ENCODE peak calls at places on chromosomes 13 and 19, in six cellular contexts. One of them, this sample, is unnamed.

GRCh38 chr13:106548064-106548696 is 12.7 kb upstream of the EFNB2 start:
- DNase-seq in left lung: no peak
- DNase-seq in activated CD8-positive, alpha-beta memory T cell treated with anti-CD3 and anti-CD28 coated beads for 4 hours: no peak
- DNase-seq in cardiac muscle cell: no peak
- DNase-seq in tibial nerve: no peak
- DNase-seq in activated naive CD8-positive, alpha-beta T cell treated with anti-CD3 and anti-CD28 coated beads, Interleukin-2, amount 50 U/mL, for 16 hours: no peak
- DNase-seq in this sample: no peak

GRCh38 chr19:45558399-45558878 is 26.2 kb downstream of the OPA3 start:
- DNase-seq in left lung: peak
- DNase-seq in activated CD8-positive, alpha-beta memory T cell treated with anti-CD3 and anti-CD28 coated beads for 4 hours: peak
- DNase-seq in cardiac muscle cell: peak
- DNase-seq in tibial nerve: no peak
- DNase-seq in activated naive CD8-positive, alpha-beta T cell treated with anti-CD3 and anti-CD28 coated beads, Interleukin-2, amount 50 U/mL, for 16 hours: peak
- DNase-seq in this sample: peak

GRCh38 chr13:70043685-70044084 is 63.9 kb upstream of the ATXN8OS start:
- DNase-seq in left lung: no peak
- DNase-seq in activated CD8-positive, alpha-beta memory T cell treated with anti-CD3 and anti-CD28 coated beads for 4 hours: no peak
- DNase-seq in cardiac muscle cell: no peak
- DNase-seq in tibial nerve: no peak
- DNase-seq in activated naive CD8-positive, alpha-beta T cell treated with anti-CD3 and anti-CD28 coated beads, Interleukin-2, amount 50 U/mL, for 16 hours: no peak
- DNase-seq in this sample: no peak

GRCh38 chr19:18128044-18128443 is 24.9 kb upstream of the PIK3R2 start:
- DNase-seq in left lung: no peak
- DNase-seq in activated CD8-positive, alpha-beta memory T cell treated with anti-CD3 and anti-CD28 coated beads for 4 hours: no peak
- DNase-seq in cardiac muscle cell: no peak
- DNase-seq in tibial nerve: no peak
- DNase-seq in activated naive CD8-positive, alpha-beta T cell treated with anti-CD3 and anti-CD28 coated beads, Interleukin-2, amount 50 U/mL, for 16 hours: no peak
- DNase-seq in this sample: no peak

GRCh38 chr13:97142452-97142851 is 79.7 kb upstream of the MBNL2 start:
- DNase-seq in left lung: no peak
- DNase-seq in activated CD8-positive, alpha-beta memory T cell treated with anti-CD3 and anti-CD28 coated beads for 4 hours: no peak
- DNase-seq in cardiac muscle cell: peak
- DNase-seq in tibial nerve: no peak
- DNase-seq in activated naive CD8-positive, alpha-beta T cell treated with anti-CD3 and anti-CD28 coated beads, Interleukin-2, amount 50 U/mL, for 16 hours: no peak
- DNase-seq in this sample: peak

GRCh38 chr13:105097501-105097900 is 1438.0 kb downstream of the EFNB2 start:
- DNase-seq in left lung: no peak
- DNase-seq in activated CD8-positive, alpha-beta memory T cell treated with anti-CD3 and anti-CD28 coated beads for 4 hours: no peak
- DNase-seq in cardiac muscle cell: no peak
- DNase-seq in tibial nerve: no peak
- DNase-seq in activated naive CD8-positive, alpha-beta T cell treated with anti-CD3 and anti-CD28 coated beads, Interleukin-2, amount 50 U/mL, for 16 hours: no peak
- DNase-seq in this sample: no peak

GRCh38 chr19:18294467-18294864 is 13.0 kb upstream of the JUND start:
- DNase-seq in left lung: peak
- DNase-seq in activated CD8-positive, alpha-beta memory T cell treated with anti-CD3 and anti-CD28 coated beads for 4 hours: peak
- DNase-seq in cardiac muscle cell: no peak
- DNase-seq in tibial nerve: no peak
- DNase-seq in activated naive CD8-positive, alpha-beta T cell treated with anti-CD3 and anti-CD28 coated beads, Interleukin-2, amount 50 U/mL, for 16 hours: peak
- DNase-seq in this sample: no peak

GRCh38 chr13:44932850-44933251 is 56.4 kb downstream of the NUFIP1 start:
- DNase-seq in left lung: no peak
- DNase-seq in activated CD8-positive, alpha-beta memory T cell treated with anti-CD3 and anti-CD28 coated beads for 4 hours: no peak
- DNase-seq in cardiac muscle cell: peak
- DNase-seq in tibial nerve: no peak
- DNase-seq in activated naive CD8-positive, alpha-beta T cell treated with anti-CD3 and anti-CD28 coated beads, Interleukin-2, amount 50 U/mL, for 16 hours: no peak
- DNase-seq in this sample: no peak

GRCh38 chr19:50331187-50332013 is 2.2 kb upstream of the KCNC3 start:
- DNase-seq in left lung: no peak
- DNase-seq in activated CD8-positive, alpha-beta memory T cell treated with anti-CD3 and anti-CD28 coated beads for 4 hours: no peak
- DNase-seq in cardiac muscle cell: no peak
- DNase-seq in tibial nerve: no peak
- DNase-seq in activated naive CD8-positive, alpha-beta T cell treated with anti-CD3 and anti-CD28 coated beads, Interleukin-2, amount 50 U/mL, for 16 hours: no peak
- DNase-seq in this sample: no peak

GRCh38 chr19:34319230-34319585 is 45.8 kb upstream of the GPI start:
- DNase-seq in left lung: no peak
- DNase-seq in activated CD8-positive, alpha-beta memory T cell treated with anti-CD3 and anti-CD28 coated beads for 4 hours: no peak
- DNase-seq in cardiac muscle cell: no peak
- DNase-seq in tibial nerve: no peak
- DNase-seq in activated naive CD8-positive, alpha-beta T cell treated with anti-CD3 and anti-CD28 coated beads, Interleukin-2, amount 50 U/mL, for 16 hours: no peak
- DNase-seq in this sample: no peak

GRCh38 chr19:45340232-45340898 is at the start of gene KLC3:
- DNase-seq in left lung: peak
- DNase-seq in activated CD8-positive, alpha-beta memory T cell treated with anti-CD3 and anti-CD28 coated beads for 4 hours: no peak
- DNase-seq in cardiac muscle cell: no peak
- DNase-seq in tibial nerve: no peak
- DNase-seq in activated naive CD8-positive, alpha-beta T cell treated with anti-CD3 and anti-CD28 coated beads, Interleukin-2, amount 50 U/mL, for 16 hours: no peak
- DNase-seq in this sample: no peak

GRCh38 chr19:39372047-39372802 is 18.7 kb downstream of the PAF1 start:
- DNase-seq in left lung: no peak
- DNase-seq in activated CD8-positive, alpha-beta memory T cell treated with anti-CD3 and anti-CD28 coated beads for 4 hours: no peak
- DNase-seq in cardiac muscle cell: peak
- DNase-seq in tibial nerve: peak
- DNase-seq in activated naive CD8-positive, alpha-beta T cell treated with anti-CD3 and anti-CD28 coated beads, Interleukin-2, amount 50 U/mL, for 16 hours: no peak
- DNase-seq in this sample: peak

GRCh38 chr19:10018219-10018618 is 4.9 kb downstream of the RDH8 start:
- DNase-seq in left lung: no peak
- DNase-seq in activated CD8-positive, alpha-beta memory T cell treated with anti-CD3 and anti-CD28 coated beads for 4 hours: no peak
- DNase-seq in cardiac muscle cell: no peak
- DNase-seq in tibial nerve: no peak
- DNase-seq in activated naive CD8-positive, alpha-beta T cell treated with anti-CD3 and anti-CD28 coated beads, Interleukin-2, amount 50 U/mL, for 16 hours: no peak
- DNase-seq in this sample: no peak

GRCh38 chr13:40668335-40668734 is 1.9 kb upstream of the FOXO1 start:
- DNase-seq in left lung: no peak
- DNase-seq in activated CD8-positive, alpha-beta memory T cell treated with anti-CD3 and anti-CD28 coated beads for 4 hours: peak
- DNase-seq in cardiac muscle cell: peak
- DNase-seq in tibial nerve: peak
- DNase-seq in activated naive CD8-positive, alpha-beta T cell treated with anti-CD3 and anti-CD28 coated beads, Interleukin-2, amount 50 U/mL, for 16 hours: peak
- DNase-seq in this sample: peak

GRCh38 chr19:56162258-56162657 is 13.6 kb upstream of the GALP start:
- DNase-seq in left lung: no peak
- DNase-seq in activated CD8-positive, alpha-beta memory T cell treated with anti-CD3 and anti-CD28 coated beads for 4 hours: no peak
- DNase-seq in cardiac muscle cell: peak
- DNase-seq in tibial nerve: no peak
- DNase-seq in activated naive CD8-positive, alpha-beta T cell treated with anti-CD3 and anti-CD28 coated beads, Interleukin-2, amount 50 U/mL, for 16 hours: no peak
- DNase-seq in this sample: no peak

GRCh38 chr19:49672131-49672919 is 4.7 kb upstream of the PRMT1 start:
- DNase-seq in left lung: peak
- DNase-seq in activated CD8-positive, alpha-beta memory T cell treated with anti-CD3 and anti-CD28 coated beads for 4 hours: peak
- DNase-seq in cardiac muscle cell: peak
- DNase-seq in tibial nerve: peak
- DNase-seq in activated naive CD8-positive, alpha-beta T cell treated with anti-CD3 and anti-CD28 coated beads, Interleukin-2, amount 50 U/mL, for 16 hours: peak
- DNase-seq in this sample: peak

GRCh38 chr19:47186337-47187022 is 44.5 kb downstream of the BBC3 start:
- DNase-seq in left lung: no peak
- DNase-seq in activated CD8-positive, alpha-beta memory T cell treated with anti-CD3 and anti-CD28 coated beads for 4 hours: peak
- DNase-seq in cardiac muscle cell: no peak
- DNase-seq in tibial nerve: no peak
- DNase-seq in activated naive CD8-positive, alpha-beta T cell treated with anti-CD3 and anti-CD28 coated beads, Interleukin-2, amount 50 U/mL, for 16 hours: peak
- DNase-seq in this sample: peak

GRCh38 chr19:16022251-16022650 is 54.0 kb upstream of the TPM4 start:
- DNase-seq in left lung: no peak
- DNase-seq in activated CD8-positive, alpha-beta memory T cell treated with anti-CD3 and anti-CD28 coated beads for 4 hours: no peak
- DNase-seq in cardiac muscle cell: no peak
- DNase-seq in tibial nerve: no peak
- DNase-seq in activated naive CD8-positive, alpha-beta T cell treated with anti-CD3 and anti-CD28 coated beads, Interleukin-2, amount 50 U/mL, for 16 hours: no peak
- DNase-seq in this sample: no peak

GRCh38 chr13:113474179-113474578 is 16.3 kb downstream of the DCUN1D2 start:
- DNase-seq in left lung: no peak
- DNase-seq in activated CD8-positive, alpha-beta memory T cell treated with anti-CD3 and anti-CD28 coated beads for 4 hours: no peak
- DNase-seq in cardiac muscle cell: peak
- DNase-seq in tibial nerve: no peak
- DNase-seq in activated naive CD8-positive, alpha-beta T cell treated with anti-CD3 and anti-CD28 coated beads, Interleukin-2, amount 50 U/mL, for 16 hours: no peak
- DNase-seq in this sample: no peak

GRCh38 chr19:52689804-52690394 is 44.9 kb downstream of the ZNF611 start:
- DNase-seq in left lung: peak
- DNase-seq in activated CD8-positive, alpha-beta memory T cell treated with anti-CD3 and anti-CD28 coated beads for 4 hours: peak
- DNase-seq in cardiac muscle cell: peak
- DNase-seq in tibial nerve: peak
- DNase-seq in activated naive CD8-positive, alpha-beta T cell treated with anti-CD3 and anti-CD28 coated beads, Interleukin-2, amount 50 U/mL, for 16 hours: no peak
- DNase-seq in this sample: peak

GRCh38 chr13:28494861-28495585 is at the start of gene FLT1:
- DNase-seq in left lung: peak
- DNase-seq in activated CD8-positive, alpha-beta memory T cell treated with anti-CD3 and anti-CD28 coated beads for 4 hours: no peak
- DNase-seq in cardiac muscle cell: peak
- DNase-seq in tibial nerve: no peak
- DNase-seq in activated naive CD8-positive, alpha-beta T cell treated with anti-CD3 and anti-CD28 coated beads, Interleukin-2, amount 50 U/mL, for 16 hours: no peak
- DNase-seq in this sample: no peak

GRCh38 chr13:66503890-66504289 is 726.2 kb downstream of the PCDH9 start:
- DNase-seq in left lung: no peak
- DNase-seq in activated CD8-positive, alpha-beta memory T cell treated with anti-CD3 and anti-CD28 coated beads for 4 hours: no peak
- DNase-seq in cardiac muscle cell: no peak
- DNase-seq in tibial nerve: no peak
- DNase-seq in activated naive CD8-positive, alpha-beta T cell treated with anti-CD3 and anti-CD28 coated beads, Interleukin-2, amount 50 U/mL, for 16 hours: no peak
- DNase-seq in this sample: no peak

GRCh38 chr13:74134777-74135305 is 637 bp upstream of the KLF12 start:
- DNase-seq in left lung: peak
- DNase-seq in activated CD8-positive, alpha-beta memory T cell treated with anti-CD3 and anti-CD28 coated beads for 4 hours: no peak
- DNase-seq in cardiac muscle cell: no peak
- DNase-seq in tibial nerve: peak
- DNase-seq in activated naive CD8-positive, alpha-beta T cell treated with anti-CD3 and anti-CD28 coated beads, Interleukin-2, amount 50 U/mL, for 16 hours: no peak
- DNase-seq in this sample: peak

GRCh38 chr13:110643324-110643723 is 28.0 kb downstream of the NAXD start:
- DNase-seq in left lung: peak
- DNase-seq in activated CD8-positive, alpha-beta memory T cell treated with anti-CD3 and anti-CD28 coated beads for 4 hours: no peak
- DNase-seq in cardiac muscle cell: no peak
- DNase-seq in tibial nerve: no peak
- DNase-seq in activated naive CD8-positive, alpha-beta T cell treated with anti-CD3 and anti-CD28 coated beads, Interleukin-2, amount 50 U/mL, for 16 hours: no peak
- DNase-seq in this sample: no peak

GRCh38 chr19:7806234-7806633 is 23.8 kb upstream of the EVI5L start:
- DNase-seq in left lung: no peak
- DNase-seq in activated CD8-positive, alpha-beta memory T cell treated with anti-CD3 and anti-CD28 coated beads for 4 hours: no peak
- DNase-seq in cardiac muscle cell: no peak
- DNase-seq in tibial nerve: no peak
- DNase-seq in activated naive CD8-positive, alpha-beta T cell treated with anti-CD3 and anti-CD28 coated beads, Interleukin-2, amount 50 U/mL, for 16 hours: no peak
- DNase-seq in this sample: no peak

GRCh38 chr13:26557393-26558073 is at the start of gene WASF3:
- DNase-seq in left lung: peak
- DNase-seq in activated CD8-positive, alpha-beta memory T cell treated with anti-CD3 and anti-CD28 coated beads for 4 hours: no peak
- DNase-seq in cardiac muscle cell: peak
- DNase-seq in tibial nerve: peak
- DNase-seq in activated naive CD8-positive, alpha-beta T cell treated with anti-CD3 and anti-CD28 coated beads, Interleukin-2, amount 50 U/mL, for 16 hours: no peak
- DNase-seq in this sample: peak

GRCh38 chr13:96426160-96426559 is 336.3 kb downstream of the HS6ST3 start:
- DNase-seq in left lung: no peak
- DNase-seq in activated CD8-positive, alpha-beta memory T cell treated with anti-CD3 and anti-CD28 coated beads for 4 hours: no peak
- DNase-seq in cardiac muscle cell: no peak
- DNase-seq in tibial nerve: no peak
- DNase-seq in activated naive CD8-positive, alpha-beta T cell treated with anti-CD3 and anti-CD28 coated beads, Interleukin-2, amount 50 U/mL, for 16 hours: no peak
- DNase-seq in this sample: no peak

GRCh38 chr19:17136026-17136425 is 60.4 kb downstream of the MYO9B start:
- DNase-seq in left lung: no peak
- DNase-seq in activated CD8-positive, alpha-beta memory T cell treated with anti-CD3 and anti-CD28 coated beads for 4 hours: no peak
- DNase-seq in cardiac muscle cell: no peak
- DNase-seq in tibial nerve: no peak
- DNase-seq in activated naive CD8-positive, alpha-beta T cell treated with anti-CD3 and anti-CD28 coated beads, Interleukin-2, amount 50 U/mL, for 16 hours: no peak
- DNase-seq in this sample: no peak

GRCh38 chr13:23473236-23473635 is 39.7 kb upstream of the SACS start:
- DNase-seq in left lung: no peak
- DNase-seq in activated CD8-positive, alpha-beta memory T cell treated with anti-CD3 and anti-CD28 coated beads for 4 hours: no peak
- DNase-seq in cardiac muscle cell: no peak
- DNase-seq in tibial nerve: no peak
- DNase-seq in activated naive CD8-positive, alpha-beta T cell treated with anti-CD3 and anti-CD28 coated beads, Interleukin-2, amount 50 U/mL, for 16 hours: no peak
- DNase-seq in this sample: no peak

GRCh38 chr19:42286349-42287016 is 15.4 kb upstream of the PRR19 start:
- DNase-seq in left lung: no peak
- DNase-seq in activated CD8-positive, alpha-beta memory T cell treated with anti-CD3 and anti-CD28 coated beads for 4 hours: no peak
- DNase-seq in cardiac muscle cell: peak
- DNase-seq in tibial nerve: no peak
- DNase-seq in activated naive CD8-positive, alpha-beta T cell treated with anti-CD3 and anti-CD28 coated beads, Interleukin-2, amount 50 U/mL, for 16 hours: no peak
- DNase-seq in this sample: no peak

GRCh38 chr13:112840472-112841302 is 128.3 kb upstream of the MCF2L start:
- DNase-seq in left lung: no peak
- DNase-seq in activated CD8-positive, alpha-beta memory T cell treated with anti-CD3 and anti-CD28 coated beads for 4 hours: no peak
- DNase-seq in cardiac muscle cell: no peak
- DNase-seq in tibial nerve: no peak
- DNase-seq in activated naive CD8-positive, alpha-beta T cell treated with anti-CD3 and anti-CD28 coated beads, Interleukin-2, amount 50 U/mL, for 16 hours: no peak
- DNase-seq in this sample: no peak

GRCh38 chr13:100751826-100752225 is 77.2 kb upstream of the TMTC4 start:
- DNase-seq in left lung: no peak
- DNase-seq in activated CD8-positive, alpha-beta memory T cell treated with anti-CD3 and anti-CD28 coated beads for 4 hours: no peak
- DNase-seq in cardiac muscle cell: no peak
- DNase-seq in tibial nerve: no peak
- DNase-seq in activated naive CD8-positive, alpha-beta T cell treated with anti-CD3 and anti-CD28 coated beads, Interleukin-2, amount 50 U/mL, for 16 hours: no peak
- DNase-seq in this sample: no peak

GRCh38 chr13:99605417-99606321 is 104.4 kb downstream of the TM9SF2 start:
- DNase-seq in left lung: peak
- DNase-seq in activated CD8-positive, alpha-beta memory T cell treated with anti-CD3 and anti-CD28 coated beads for 4 hours: no peak
- DNase-seq in cardiac muscle cell: peak
- DNase-seq in tibial nerve: no peak
- DNase-seq in activated naive CD8-positive, alpha-beta T cell treated with anti-CD3 and anti-CD28 coated beads, Interleukin-2, amount 50 U/mL, for 16 hours: no peak
- DNase-seq in this sample: peak

GRCh38 chr19:38653028-38653571 is 5.7 kb downstream of the ACTN4 start:
- DNase-seq in left lung: no peak
- DNase-seq in activated CD8-positive, alpha-beta memory T cell treated with anti-CD3 and anti-CD28 coated beads for 4 hours: no peak
- DNase-seq in cardiac muscle cell: peak
- DNase-seq in tibial nerve: no peak
- DNase-seq in activated naive CD8-positive, alpha-beta T cell treated with anti-CD3 and anti-CD28 coated beads, Interleukin-2, amount 50 U/mL, for 16 hours: no peak
- DNase-seq in this sample: peak